ENCODE peak calls at places on chromosomes 11 and 22, in seven cellular contexts. One of them, this sample, is unnamed.

GRCh38 chr11:95055273-95055897 is 6.2 kb downstream of the KDM4F start:
- DNase-seq in mesenchymal stem cell: no peak
- DNase-seq in trophoblast cell: no peak
- DNase-seq in H1: no peak
- DNase-seq in H9: no peak
- DNase-seq in neuronal stem cell: no peak
- DNase-seq in IMR-90: no peak
- DNase-seq in this sample: no peak

GRCh38 chr11:70594031-70594430 is 195.7 kb downstream of the CTTN start:
- DNase-seq in IMR-90: no peak
- DNase-seq in mesenchymal stem cell: no peak
- DNase-seq in neuronal stem cell: no peak
- DNase-seq in trophoblast cell: no peak
- DNase-seq in H1: no peak
- DNase-seq in H9: no peak
- DNase-seq in this sample: no peak

GRCh38 chr11:45147017-45147728 is 734 bp downstream of the PRDM11 start:
- DNase-seq in mesenchymal stem cell: peak; percentile 97
- DNase-seq in H1: peak; percentile 77
- DNase-seq in IMR-90: peak; percentile 94
- DNase-seq in H9: peak; percentile 94
- DNase-seq in trophoblast cell: peak; percentile 98
- DNase-seq in neuronal stem cell: peak; percentile 95
- DNase-seq in this sample: peak; percentile 98

GRCh38 chr11:120511804-120512726 is 517 bp downstream of the GRIK4 start:
- DNase-seq in trophoblast cell: no peak
- DNase-seq in H9: no peak
- DNase-seq in mesenchymal stem cell: no peak
- DNase-seq in IMR-90: no peak
- DNase-seq in neuronal stem cell: no peak
- DNase-seq in H1: no peak
- DNase-seq in this sample: no peak

GRCh38 chr11:119319702-119320592 is 3.0 kb upstream of the MCAM start:
- DNase-seq in trophoblast cell: no peak
- DNase-seq in H1: no peak
- DNase-seq in mesenchymal stem cell: no peak
- DNase-seq in neuronal stem cell: no peak
- DNase-seq in H9: no peak
- DNase-seq in IMR-90: no peak
- DNase-seq in this sample: peak; percentile 51

GRCh38 chr11:45651156-45651555 is 14.3 kb downstream of the CHST1 start:
- DNase-seq in H1: no peak
- DNase-seq in mesenchymal stem cell: no peak
- DNase-seq in trophoblast cell: no peak
- DNase-seq in IMR-90: no peak
- DNase-seq in neuronal stem cell: no peak
- DNase-seq in H9: peak; percentile 11
- DNase-seq in this sample: no peak

GRCh38 chr11:3964056-3964455 is 108.6 kb downstream of the STIM1 start:
- DNase-seq in mesenchymal stem cell: no peak
- DNase-seq in H1: no peak
- DNase-seq in trophoblast cell: peak; percentile 51
- DNase-seq in neuronal stem cell: no peak
- DNase-seq in H9: no peak
- DNase-seq in IMR-90: no peak
- DNase-seq in this sample: no peak

GRCh38 chr22:37355174-37355573 is 72.1 kb downstream of the ELFN2 start:
- DNase-seq in trophoblast cell: peak; percentile 30
- DNase-seq in mesenchymal stem cell: no peak
- DNase-seq in IMR-90: no peak
- DNase-seq in H1: no peak
- DNase-seq in neuronal stem cell: no peak
- DNase-seq in H9: no peak
- DNase-seq in this sample: no peak

GRCh38 chr11:105179542-105180278 is 40.1 kb upstream of the CARD18 start:
- DNase-seq in IMR-90: no peak
- DNase-seq in mesenchymal stem cell: no peak
- DNase-seq in H1: no peak
- DNase-seq in neuronal stem cell: no peak
- DNase-seq in trophoblast cell: no peak
- DNase-seq in H9: no peak
- DNase-seq in this sample: no peak

GRCh38 chr11:118277312-118277711 is 13.2 kb upstream of the MPZL2 start:
- DNase-seq in H1: no peak
- DNase-seq in mesenchymal stem cell: no peak
- DNase-seq in neuronal stem cell: no peak
- DNase-seq in IMR-90: peak; percentile 36
- DNase-seq in trophoblast cell: peak; percentile 39
- DNase-seq in H9: no peak
- DNase-seq in this sample: peak; percentile 55

GRCh38 chr11:134469627-134470026 is 57.6 kb upstream of the B3GAT1 start:
- DNase-seq in IMR-90: no peak
- DNase-seq in mesenchymal stem cell: no peak
- DNase-seq in H1: no peak
- DNase-seq in H9: no peak
- DNase-seq in neuronal stem cell: no peak
- DNase-seq in trophoblast cell: peak; percentile 18
- DNase-seq in this sample: peak; percentile 49

GRCh38 chr22:48489551-48490512 is 1337.8 kb downstream of the BRD1 start:
- DNase-seq in IMR-90: no peak
- DNase-seq in H9: peak; percentile 30
- DNase-seq in mesenchymal stem cell: no peak
- DNase-seq in neuronal stem cell: no peak
- DNase-seq in trophoblast cell: no peak
- DNase-seq in H1: no peak
- DNase-seq in this sample: peak; percentile 51

GRCh38 chr11:109138200-109138599 is 283.8 kb upstream of the C11orf87 start:
- DNase-seq in H9: no peak
- DNase-seq in mesenchymal stem cell: no peak
- DNase-seq in IMR-90: peak; percentile 11
- DNase-seq in trophoblast cell: no peak
- DNase-seq in H1: no peak
- DNase-seq in neuronal stem cell: no peak
- DNase-seq in this sample: no peak

GRCh38 chr22:29096736-29097669 is 24.2 kb downstream of the KREMEN1 start:
- DNase-seq in IMR-90: peak; percentile 30
- DNase-seq in trophoblast cell: no peak
- DNase-seq in H9: no peak
- DNase-seq in mesenchymal stem cell: no peak
- DNase-seq in neuronal stem cell: no peak
- DNase-seq in H1: no peak
- DNase-seq in this sample: no peak

GRCh38 chr11:78982377-78982925 is 407.8 kb upstream of the NARS2 start:
- DNase-seq in neuronal stem cell: no peak
- DNase-seq in H9: no peak
- DNase-seq in trophoblast cell: no peak
- DNase-seq in mesenchymal stem cell: no peak
- DNase-seq in IMR-90: no peak
- DNase-seq in H1: no peak
- DNase-seq in this sample: no peak

GRCh38 chr22:38788016-38788415 is 5.9 kb downstream of the DNAL4 start:
- DNase-seq in IMR-90: peak; percentile 60
- DNase-seq in neuronal stem cell: no peak
- DNase-seq in mesenchymal stem cell: peak; percentile 56
- DNase-seq in H9: no peak
- DNase-seq in trophoblast cell: no peak
- DNase-seq in H1: no peak
- DNase-seq in this sample: no peak

GRCh38 chr11:35404397-35404775 is 15.0 kb downstream of the SLC1A2 start:
- DNase-seq in H9: peak; percentile 79
- DNase-seq in trophoblast cell: peak; percentile 73
- DNase-seq in H1: no peak
- DNase-seq in IMR-90: peak; percentile 38
- DNase-seq in mesenchymal stem cell: peak; percentile 53
- DNase-seq in neuronal stem cell: no peak
- DNase-seq in this sample: peak; percentile 95

GRCh38 chr22:21444701-21445436 is 22.3 kb upstream of the TMEM191C start:
- DNase-seq in H9: peak; percentile 22
- DNase-seq in trophoblast cell: peak; percentile 13
- DNase-seq in IMR-90: no peak
- DNase-seq in H1: no peak
- DNase-seq in mesenchymal stem cell: no peak
- DNase-seq in neuronal stem cell: no peak
- DNase-seq in this sample: no peak

GRCh38 chr22:19610518-19611253 is 86.5 kb upstream of the CLDN5 start:
- DNase-seq in IMR-90: no peak
- DNase-seq in trophoblast cell: no peak
- DNase-seq in neuronal stem cell: no peak
- DNase-seq in H1: no peak
- DNase-seq in H9: peak; percentile 65
- DNase-seq in mesenchymal stem cell: no peak
- DNase-seq in this sample: no peak

GRCh38 chr22:26064048-26064447 is 105.2 kb upstream of the SEZ6L start:
- DNase-seq in H9: no peak
- DNase-seq in IMR-90: no peak
- DNase-seq in neuronal stem cell: no peak
- DNase-seq in H1: no peak
- DNase-seq in mesenchymal stem cell: no peak
- DNase-seq in trophoblast cell: no peak
- DNase-seq in this sample: no peak

GRCh38 chr11:44860346-44860745 is 90.3 kb downstream of the TP53I11 start:
- DNase-seq in trophoblast cell: no peak
- DNase-seq in mesenchymal stem cell: no peak
- DNase-seq in H1: no peak
- DNase-seq in H9: no peak
- DNase-seq in neuronal stem cell: no peak
- DNase-seq in IMR-90: no peak
- DNase-seq in this sample: no peak

GRCh38 chr11:129694538-129694937 is 121.1 kb upstream of the TMEM45B start:
- DNase-seq in H9: no peak
- DNase-seq in IMR-90: no peak
- DNase-seq in neuronal stem cell: no peak
- DNase-seq in trophoblast cell: peak; percentile 33
- DNase-seq in H1: no peak
- DNase-seq in mesenchymal stem cell: no peak
- DNase-seq in this sample: peak; percentile 21

GRCh38 chr22:37998543-37998942 is 14.2 kb upstream of the SOX10 start:
- DNase-seq in mesenchymal stem cell: no peak
- DNase-seq in trophoblast cell: no peak
- DNase-seq in IMR-90: no peak
- DNase-seq in neuronal stem cell: no peak
- DNase-seq in H9: no peak
- DNase-seq in H1: no peak
- DNase-seq in this sample: no peak

GRCh38 chr11:115333106-115333505 is 171.1 kb downstream of the CADM1 start:
- DNase-seq in mesenchymal stem cell: peak; percentile 70
- DNase-seq in H1: no peak
- DNase-seq in IMR-90: peak; percentile 65
- DNase-seq in H9: no peak
- DNase-seq in trophoblast cell: no peak
- DNase-seq in neuronal stem cell: no peak
- DNase-seq in this sample: peak; percentile 75

GRCh38 chr22:46202897-46203589 is 47.0 kb downstream of the CDPF1 start:
- DNase-seq in H9: no peak
- DNase-seq in H1: no peak
- DNase-seq in neuronal stem cell: no peak
- DNase-seq in IMR-90: no peak
- DNase-seq in trophoblast cell: no peak
- DNase-seq in mesenchymal stem cell: no peak
- DNase-seq in this sample: no peak

GRCh38 chr11:41659990-41660389 is 200.5 kb upstream of the LRRC4C start:
- DNase-seq in neuronal stem cell: no peak
- DNase-seq in trophoblast cell: no peak
- DNase-seq in H9: no peak
- DNase-seq in H1: no peak
- DNase-seq in mesenchymal stem cell: no peak
- DNase-seq in IMR-90: no peak
- DNase-seq in this sample: no peak
- H2AK5ac ChIP-seq in neuronal stem cell: no peak overlapping the region
- H2AK5ac ChIP-seq in trophoblast cell: no peak overlapping the region
- H2AK5ac ChIP-seq in H9: no peak overlapping the region
- H2AK5ac ChIP-seq in H1: no peak overlapping the region
- H2AK5ac ChIP-seq in mesenchymal stem cell: no peak overlapping the region
- H2AK5ac ChIP-seq in IMR-90: no peak overlapping the region
- H2AK5ac ChIP-seq in this sample: no peak overlapping the region

DNA sequence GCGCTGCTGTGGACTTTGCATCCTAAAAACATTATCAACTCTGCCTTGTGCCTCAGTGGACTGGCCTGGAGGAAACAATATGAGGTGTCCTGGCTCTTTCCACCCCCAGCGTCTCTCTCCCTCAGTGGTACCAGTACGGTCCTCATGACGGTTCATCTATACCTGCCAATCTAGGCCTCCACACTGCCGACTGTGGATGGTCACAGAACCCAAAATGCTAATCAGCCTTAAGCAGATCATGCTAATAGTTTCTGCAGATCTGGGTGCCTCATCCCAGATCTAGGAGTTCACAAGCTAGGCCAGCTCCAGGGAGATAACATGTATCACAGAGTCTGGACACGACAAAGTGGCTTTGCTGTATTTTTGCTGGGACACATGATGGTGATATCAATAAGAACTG is 41.8 kb upstream of the PRAME start:
- DNase-seq in IMR-90: no peak
- DNase-seq in H1: no peak
- DNase-seq in H9: no peak
- DNase-seq in neuronal stem cell: no peak
- DNase-seq in mesenchymal stem cell: no peak
- DNase-seq in trophoblast cell: no peak
- DNase-seq in this sample: no peak
- H3K23ac ChIP-seq in IMR-90: no peak overlapping the region
- H3K23ac ChIP-seq in H1: no peak overlapping the region
- H3K23ac ChIP-seq in H9: no peak overlapping the region
- H3K23ac ChIP-seq in neuronal stem cell: no peak overlapping the region
- H3K23ac ChIP-seq in mesenchymal stem cell: no peak overlapping the region
- H3K23ac ChIP-seq in trophoblast cell: no peak overlapping the region
- H3K23ac ChIP-seq in this sample: no peak overlapping the region

DNA sequence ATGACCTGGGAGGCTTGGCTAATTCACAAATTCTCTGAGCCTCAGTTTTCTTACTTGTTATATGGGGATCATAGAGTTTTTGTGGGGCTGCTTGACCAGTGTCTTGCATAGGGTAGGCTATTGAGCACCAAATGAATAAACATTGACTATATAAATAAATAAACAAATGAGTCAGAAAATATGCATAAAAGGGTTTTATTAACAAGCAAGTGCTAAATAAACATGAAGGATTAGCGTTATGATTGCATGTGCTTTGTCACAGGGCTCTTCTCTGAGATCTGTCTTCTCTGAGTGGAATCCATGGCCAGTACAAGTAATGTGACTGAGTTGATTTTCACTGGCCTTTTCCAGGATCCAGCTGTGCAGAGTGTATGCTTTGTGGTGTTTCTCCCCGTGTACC is at the start of gene OR4B1:
- DNase-seq in H9: no peak
- DNase-seq in IMR-90: no peak
- DNase-seq in trophoblast cell: no peak
- DNase-seq in neuronal stem cell: no peak
- DNase-seq in H1: no peak
- DNase-seq in mesenchymal stem cell: no peak
- DNase-seq in this sample: no peak
- H2AK5ac ChIP-seq in H9: no peak within 1 kb of the TSS
- H2AK5ac ChIP-seq in IMR-90: no peak within 1 kb of the TSS
- H2AK5ac ChIP-seq in trophoblast cell: no peak within 1 kb of the TSS
- H2AK5ac ChIP-seq in neuronal stem cell: no peak within 1 kb of the TSS
- H2AK5ac ChIP-seq in H1: no peak within 1 kb of the TSS
- H2AK5ac ChIP-seq in mesenchymal stem cell: no peak within 1 kb of the TSS
- H2AK5ac ChIP-seq in this sample: no peak within 1 kb of the TSS

DNA sequence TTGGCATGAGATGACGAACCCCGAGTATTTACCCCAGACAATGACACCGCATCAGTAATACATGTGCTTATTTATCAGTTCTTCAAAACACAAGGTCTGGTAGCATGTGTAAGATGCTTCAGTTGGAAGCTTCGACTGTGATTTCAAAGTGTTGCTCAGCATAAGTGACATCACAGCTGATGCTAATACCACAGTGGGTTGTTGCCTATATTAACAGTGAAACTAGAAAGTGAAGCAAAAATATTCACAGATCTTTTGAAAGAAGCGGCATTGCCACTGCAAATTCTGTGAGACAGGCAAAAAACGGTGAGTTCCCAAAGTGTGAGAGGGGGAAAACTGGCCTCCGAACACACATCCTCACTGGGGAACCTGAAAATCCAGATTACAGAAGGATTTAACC is 18.4 kb upstream of the TTC12 start:
- DNase-seq in H1: no peak
- DNase-seq in H9: no peak
- DNase-seq in IMR-90: no peak
- DNase-seq in trophoblast cell: no peak
- DNase-seq in mesenchymal stem cell: no peak
- DNase-seq in neuronal stem cell: no peak
- DNase-seq in this sample: no peak
- H3K23ac ChIP-seq in H1: no peak overlapping the region
- H3K23ac ChIP-seq in H9: no peak overlapping the region
- H3K23ac ChIP-seq in IMR-90: no peak overlapping the region
- H3K23ac ChIP-seq in trophoblast cell: no peak overlapping the region
- H3K23ac ChIP-seq in mesenchymal stem cell: no peak overlapping the region
- H3K23ac ChIP-seq in neuronal stem cell: no peak overlapping the region
- H3K23ac ChIP-seq in this sample: no peak overlapping the region